ENCODE peak calls at places on chromosomes 11 and 22, in six cellular contexts. F, P, I, H, G and C are unnamed samples.

GRCh38 chr11:45704635-45705034 is 39.2 kb upstream of the CHST1 start:
- DNase-seq in G (no peak), H (no peak), I (no peak), P (no peak), F (no peak), C (no peak)

GRCh38 chr11:34585870-34586654 is 34.8 kb upstream of the EHF start:
- DNase-seq in I (no peak), G (peak), F (peak), P (peak), H (peak), C (no peak)

GRCh38 chr11:18853086-18853720 is 61.6 kb upstream of the PTPN5 start:
- DNase-seq in H (peak), I (peak), P (peak), F (no peak), G (peak), C (no peak)

GRCh38 chr11:28011813-28012212 is 96.1 kb downstream of the KIF18A start:
- DNase-seq in H (no peak), F (no peak), P (no peak), I (no peak), G (no peak), C (no peak)

GRCh38 chr11:21374381-21374780 is 705.0 kb downstream of the NELL1 start:
- DNase-seq in G (no peak), H (no peak), F (no peak), P (no peak), I (no peak), C (no peak)

GRCh38 chr11:5421811-5422210 is at the start of gene OR51Q1:
- DNase-seq in I (no peak), G (no peak), P (no peak), F (no peak), H (no peak), C (no peak)

GRCh38 chr11:82458147-82458546 is 275.5 kb downstream of the FAM181B start:
- DNase-seq in P (no peak), F (no peak), H (no peak), I (no peak), G (no peak), C (no peak)

GRCh38 chr11:44207292-44207691 is 102.6 kb downstream of the ALX4 start:
- DNase-seq in G (no peak), I (no peak), P (no peak), H (no peak), F (no peak), C (no peak)

GRCh38 chr11:61055776-61056175 is 46.5 kb upstream of the CD5 start:
- DNase-seq in P (no peak), G (no peak), H (no peak), F (no peak), I (peak), C (no peak)

GRCh38 chr11:75349540-75350116 is 1.8 kb downstream of the ARRB1 start:
- DNase-seq in G (no peak), F (no peak), I (peak), P (no peak), H (no peak), C (no peak)
- H3K4me3 ChIP-seq in G (no peak), F (no peak), I (peak), P (no peak), H (peak), C (no peak)

GRCh38 chr22:50247748-50248147 is 2.9 kb upstream of the TUBGCP6 start:
- DNase-seq in H (no peak), P (peak), I (peak), F (no peak), G (no peak), C (no peak)

GRCh38 chr22:50250249-50250554 is 863 bp downstream of the HDAC10 start:
- DNase-seq in H (no peak), P (no peak), G (no peak), I (no peak), F (no peak), C (no peak)

GRCh38 chr22:50248192-50249084 is 2.6 kb downstream of the HDAC10 start:
- DNase-seq in H (no peak), F (no peak), G (no peak), I (no peak), P (no peak), C (no peak)

GRCh38 chr22:50250555-50251471 is at the start of gene HDAC10:
- DNase-seq in G (peak), F (no peak), I (peak), H (peak), P (peak), C (no peak)

DNA sequence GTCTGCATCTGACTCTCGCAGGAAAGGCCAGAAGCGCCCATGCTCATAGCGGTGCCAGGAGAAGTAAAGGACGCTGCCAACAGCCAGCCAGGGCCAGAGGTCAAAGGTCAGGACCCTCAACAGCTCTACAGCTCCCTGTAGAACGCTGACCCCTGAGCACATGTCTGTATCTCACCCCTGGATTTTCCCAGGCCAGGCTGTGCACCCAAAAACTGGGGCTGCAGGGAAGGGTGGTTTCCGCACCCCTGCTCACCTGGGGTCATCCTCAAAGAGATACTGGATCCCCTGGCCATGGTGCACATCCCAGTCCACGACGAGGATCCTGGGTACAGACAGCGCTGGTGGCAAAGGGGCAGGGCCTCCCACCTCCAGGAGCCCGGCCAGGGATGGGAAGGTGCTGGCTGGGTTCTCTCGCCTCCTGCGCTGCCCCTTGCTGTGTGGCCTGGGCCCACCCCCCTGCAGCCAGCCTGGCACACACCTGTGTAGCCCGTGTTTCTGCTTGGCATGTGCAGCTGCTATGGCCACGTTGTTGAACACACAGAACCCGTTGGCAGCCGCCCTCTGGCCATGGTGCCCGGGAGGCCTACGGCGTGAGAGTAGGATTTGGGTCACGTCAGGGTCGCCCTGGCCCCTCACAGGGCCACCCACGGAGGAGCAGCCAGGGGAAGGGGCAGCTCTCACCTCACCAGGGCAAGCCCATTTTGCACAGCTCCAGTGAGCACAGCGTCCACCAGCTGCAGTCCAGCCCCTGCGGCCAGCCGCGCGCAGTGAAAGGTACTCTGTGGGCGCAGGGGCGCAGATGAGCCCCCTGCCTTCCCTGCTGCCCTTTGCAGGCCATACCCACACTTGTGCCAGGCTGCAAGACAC is 1.4 kb downstream of the HDAC10 start:
- DNase-seq in I (no peak), H (no peak), P (no peak), G (no peak), F (no peak), C (no peak)
- H3K4me3 ChIP-seq in I (peak), H (peak), P (peak), G (no peak), F (peak), C (peak)

DNA sequence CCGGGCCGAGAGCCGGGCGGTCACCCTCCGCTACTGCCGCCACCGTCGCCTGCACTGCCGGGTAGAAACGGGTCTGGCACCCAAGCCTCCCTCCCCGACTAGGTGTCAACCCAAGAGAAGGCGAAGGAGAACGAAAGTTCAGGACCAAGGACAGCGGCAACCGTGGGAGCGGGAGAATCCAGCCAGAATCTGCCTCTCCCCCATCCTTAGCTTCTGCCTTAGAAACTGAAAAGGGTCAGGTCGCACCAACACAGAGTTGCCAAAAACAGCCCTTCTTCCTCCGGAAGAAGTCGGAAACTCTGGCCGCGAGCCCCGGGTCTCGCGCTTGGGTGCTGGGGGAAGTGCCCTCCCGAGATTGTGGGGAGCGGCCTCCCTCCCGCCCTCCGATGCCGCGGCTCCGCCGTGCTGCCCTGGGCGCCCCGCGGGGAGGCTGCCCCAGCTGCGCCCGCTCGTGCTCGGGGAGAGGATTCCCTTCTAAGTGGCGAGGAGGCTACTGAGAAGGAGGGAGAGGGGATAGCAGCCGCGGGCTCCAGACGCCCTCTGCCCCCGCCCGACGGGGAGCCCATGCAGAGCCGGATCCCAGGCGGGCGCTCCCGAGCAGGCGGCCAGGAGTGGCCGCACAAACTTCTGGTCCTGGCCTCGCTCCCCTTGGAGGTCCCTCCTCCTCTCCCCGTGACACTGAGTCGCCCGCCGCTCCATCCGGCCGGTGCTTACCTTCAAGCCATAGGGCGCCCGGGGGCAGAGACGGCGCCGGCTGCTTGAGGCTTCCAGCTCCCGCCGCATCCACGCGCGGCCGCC is 637 bp downstream of the DRD2 start:
- DNase-seq in G (peak), H (no peak), I (peak), F (peak), P (peak), C (peak)
- H3K4me3 ChIP-seq in G (peak), H (no peak), I (peak), F (peak), P (no peak), C (no peak)

GRCh38 chr22:25508161-25508560 is 56.3 kb upstream of the GRK3 start:
- DNase-seq in G (no peak), F (no peak), P (no peak), I (no peak), H (no peak), C (no peak)
- H3K4me3 ChIP-seq in G (no peak), F (no peak), P (no peak), I (no peak), H (no peak), C (no peak)

DNA sequence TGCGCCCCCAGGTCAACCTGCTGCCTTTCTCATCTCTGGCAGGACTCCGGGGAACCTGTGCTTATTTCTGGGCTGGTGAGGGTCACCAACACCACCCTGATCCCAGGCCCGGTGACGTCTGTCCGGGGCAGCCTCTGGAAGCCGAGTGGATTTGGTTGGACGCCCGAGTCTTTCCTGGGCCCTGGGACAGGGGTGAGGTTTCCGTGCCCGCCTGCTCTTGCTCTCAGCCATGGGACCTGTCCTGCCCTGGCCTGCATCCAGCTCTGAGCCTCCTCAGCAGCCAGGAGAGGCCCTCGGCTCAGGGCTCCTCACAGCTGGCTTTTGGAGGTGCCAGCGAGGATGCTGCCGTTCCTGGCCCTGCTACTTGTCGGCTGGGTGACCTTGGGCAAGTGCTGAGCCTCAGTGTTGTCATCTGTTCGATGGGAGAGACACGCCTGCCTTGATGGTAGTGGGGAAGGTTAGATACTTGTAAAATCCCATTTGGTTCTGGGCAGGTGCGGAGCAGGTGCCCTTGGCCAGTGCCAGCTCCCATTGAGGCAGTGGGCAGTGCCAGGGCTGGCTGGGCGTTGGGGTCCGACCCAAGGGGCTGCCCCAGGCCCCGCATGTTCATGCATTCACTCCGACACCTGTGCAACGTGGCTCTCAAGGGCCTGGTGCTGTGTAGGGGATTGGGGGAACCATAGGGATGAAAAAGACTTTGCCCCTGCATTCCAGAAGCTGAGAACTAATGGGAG is 58.9 kb upstream of the THY1 start:
- DNase-seq in H (no peak), F (no peak), I (no peak), G (no peak), P (no peak), C (no peak)
- H3K4me3 ChIP-seq in H (no peak), F (no peak), I (no peak), G (no peak), P (no peak), C (no peak)

GRCh38 chr22:27616033-27616432 is 185.5 kb downstream of the MN1 start:
- DNase-seq in P (no peak), G (no peak), I (no peak), H (no peak), F (no peak), C (no peak)

GRCh38 chr22:27612075-27612474 is 189.5 kb downstream of the MN1 start:
- DNase-seq in H (no peak), G (no peak), F (no peak), I (no peak), P (no peak), C (no peak)

GRCh38 chr22:27613099-27614089 is 188.2 kb downstream of the MN1 start:
- DNase-seq in G (no peak), F (no peak), H (no peak), I (no peak), P (no peak), C (no peak)

GRCh38 chr22:27615408-27615807 is 186.1 kb downstream of the MN1 start:
- DNase-seq in I (no peak), H (no peak), G (no peak), F (no peak), P (no peak), C (no peak)

DNA sequence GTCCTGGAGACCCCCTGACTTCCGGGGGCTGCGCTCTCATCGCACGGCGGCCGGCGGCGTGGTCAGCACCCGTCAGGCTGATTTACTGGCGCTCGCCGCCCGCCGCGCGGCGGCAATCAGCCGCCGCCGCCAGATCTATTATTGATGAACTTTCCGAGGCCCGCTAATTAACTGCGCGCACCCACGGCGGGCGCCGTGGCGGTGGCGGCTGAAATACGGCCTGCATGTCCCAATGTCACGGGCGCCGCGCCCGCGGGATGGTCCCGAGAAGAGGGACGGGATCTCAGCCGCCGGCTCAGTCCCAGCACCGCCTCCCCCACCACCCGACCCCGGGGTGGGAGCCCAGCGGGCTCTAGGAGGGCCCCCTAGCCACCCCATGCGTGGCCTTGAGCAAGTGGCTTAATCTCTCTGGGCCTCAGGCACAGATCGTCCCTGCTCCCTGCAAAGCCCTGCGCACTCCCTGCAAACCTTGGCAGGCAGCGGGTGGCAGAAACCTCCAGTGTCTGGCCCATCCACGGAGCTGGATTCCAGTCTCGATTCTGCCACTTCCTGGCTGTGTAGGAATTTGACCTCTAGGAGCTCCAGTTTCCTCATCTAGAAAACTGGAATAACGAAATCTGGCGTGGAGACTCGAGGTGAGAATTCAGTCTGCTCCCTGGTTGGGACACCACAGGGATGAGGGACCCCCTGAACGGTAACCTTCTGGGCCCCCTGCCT is 187.1 kb downstream of the MN1 start:
- DNase-seq in F (no peak), I (no peak), P (no peak), H (no peak), G (no peak), C (no peak)
- H3K4me3 ChIP-seq in F (peak), I (no peak), P (no peak), H (no peak), G (no peak), C (no peak)